ENCODE peak calls at places on chromosome 6, in five cellular contexts. L, D, R, A and F are unnamed samples.

GRCh38 chr6:88177961-88178464 is 11.9 kb upstream of the CNR1 start:
- DNase-seq in R (no peak), D (no peak), A (no peak), L (no peak), F (no peak)

GRCh38 chr6:752438-752837 is 59.5 kb upstream of the EXOC2 start:
- DNase-seq in A (no peak), L (no peak), R (no peak), D (no peak), F (no peak)

GRCh38 chr6:42692151-42692911 is 30.1 kb downstream of the PRPH2 start:
- DNase-seq in R (peak; percentile 54), D (no peak), A (no peak), L (no peak), F (no peak)

GRCh38 chr6:37083243-37084138 is 78.0 kb downstream of the FGD2 start:
- DNase-seq in D (no peak), L (no peak), R (peak; percentile 89), A (peak; percentile 86), F (peak; percentile 81)

GRCh38 chr6:168009331-168009730 is 11.9 kb downstream of the KIF25 start:
- DNase-seq in D (no peak), A (no peak), R (no peak), L (no peak), F (no peak)

GRCh38 chr6:57013501-57013900 is 33.0 kb upstream of the KIAA1586 start:
- DNase-seq in L (no peak), A (no peak), D (no peak), R (no peak), F (no peak)

GRCh38 chr6:160949531-160949930 is 42.0 kb upstream of the MAP3K4 start:
- DNase-seq in A (no peak), D (no peak), L (no peak), R (no peak), F (no peak)

GRCh38 chr6:43990275-43990626 is 137.0 kb downstream of the MRPL14 start:
- DNase-seq in R (no peak), L (no peak), D (no peak), A (no peak), F (no peak)

GRCh38 chr6:12097791-12098190 is 85.7 kb downstream of the HIVEP1 start:
- DNase-seq in D (no peak), L (no peak), A (no peak), R (no peak), F (no peak)

GRCh38 chr6:122116912-122117663 is 282.4 kb upstream of the HSF2 start:
- DNase-seq in D (no peak), R (no peak), A (no peak), L (no peak), F (no peak)

GRCh38 chr6:140773276-140773675 is 1359.4 kb upstream of the GJE1 start:
- DNase-seq in D (no peak), A (no peak), L (no peak), R (no peak), F (no peak)

GRCh38 chr6:150377211-150377781 is 8.5 kb downstream of the IYD start:
- DNase-seq in R (no peak), D (no peak), A (no peak), L (no peak), F (no peak)

GRCh38 chr6:4567141-4567540 is 209.1 kb upstream of the CDYL start:
- DNase-seq in R (no peak), A (no peak), L (no peak), D (no peak), F (no peak)

GRCh38 chr6:142384455-142385332 is 82.9 kb downstream of the ADGRG6 start:
- DNase-seq in D (no peak), A (no peak), R (no peak), L (no peak), F (no peak)

GRCh38 chr6:150252714-150253444 is 110.0 kb downstream of the PPP1R14C start:
- DNase-seq in D (no peak), R (no peak), L (no peak), A (no peak), F (no peak)

GRCh38 chr6:22149501-22150490 is 147.0 kb downstream of the PRL start:
- DNase-seq in L (no peak), A (no peak), R (no peak), D (no peak), F (no peak)

GRCh38 chr6:40634429-40634828 is 47.3 kb upstream of the LRFN2 start:
- DNase-seq in D (no peak), R (no peak), A (no peak), L (no peak), F (no peak)

GRCh38 chr6:129269076-129269475 is 386.1 kb downstream of the LAMA2 start:
- DNase-seq in L (no peak), D (no peak), A (no peak), R (no peak), F (no peak)

GRCh38 chr6:138688580-138688979 is 85.0 kb upstream of the CCDC28A start:
- DNase-seq in D (no peak), L (no peak), A (no peak), R (no peak), F (no peak)

GRCh38 chr6:88823998-88824397 is 139.4 kb downstream of the RNGTT start:
- DNase-seq in R (no peak), D (no peak), L (no peak), A (no peak), F (no peak)

GRCh38 chr6:110877569-110877968 is 3.0 kb downstream of the AMD1 start:
- DNase-seq in R (no peak), D (no peak), A (no peak), L (no peak), F (no peak)

GRCh38 chr6:12136905-12137304 is 124.8 kb downstream of the HIVEP1 start:
- DNase-seq in A (no peak), L (no peak), R (no peak), D (no peak), F (no peak)

GRCh38 chr6:67361264-67361663 is 1273.8 kb upstream of the ADGRB3 start:
- DNase-seq in L (no peak), D (no peak), R (no peak), A (no peak), F (no peak)

GRCh38 chr6:90369024-90369519 is 72.4 kb upstream of the BACH2 start:
- DNase-seq in L (no peak), R (peak; percentile 81), A (no peak), D (peak; percentile 78), F (no peak)

GRCh38 chr6:27650620-27651370 is 177.9 kb upstream of the ZNF184 start:
- DNase-seq in A (no peak), L (no peak), R (no peak), D (no peak), F (no peak)

GRCh38 chr6:12340488-12340818 is 50.3 kb downstream of the EDN1 start:
- DNase-seq in A (no peak), R (no peak), D (no peak), L (no peak), F (no peak)

GRCh38 chr6:109690373-109690739 is 646 bp downstream of the AK9 start:
- DNase-seq in D (no peak), A (peak; percentile 72), L (peak; percentile 52), R (no peak), F (peak; percentile 93)

DNA sequence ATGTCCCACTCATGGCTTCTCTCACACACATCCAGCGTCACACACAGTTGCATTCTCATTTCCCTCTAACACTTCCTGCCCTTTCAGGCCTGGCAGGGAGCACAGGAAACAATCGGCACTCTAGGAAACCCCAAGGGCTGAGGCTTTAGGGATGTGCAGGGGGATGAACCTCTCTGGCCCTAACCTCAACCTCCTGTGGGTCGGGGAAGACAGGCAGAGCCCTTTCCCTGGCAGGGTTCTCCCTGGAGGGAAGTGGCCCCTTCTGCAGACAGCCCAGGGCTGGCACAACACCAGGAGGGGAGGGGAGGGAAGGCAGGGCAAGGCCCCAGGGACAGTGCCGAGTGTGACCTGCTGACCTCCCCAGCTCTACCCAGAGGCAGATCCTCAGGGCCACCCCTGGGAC is 2.7 kb downstream of the TEAD3 start:
- DNase-seq in D (no peak), L (no peak), A (no peak), R (no peak), F (no peak)
- H3K4me1 ChIP-seq in D (peaks cover 31% of the 10 kb centered on the region), L (peaks cover 10% of the 10 kb centered on the region), A (peaks cover 53% of the 10 kb centered on the region), R (peaks cover 83% of the 10 kb centered on the region), F (peaks cover 70% of the 10 kb centered on the region)

GRCh38 chr6:13431861-13432465 is 55.4 kb downstream of the GFOD1 start:
- DNase-seq in L (no peak), R (no peak), A (no peak), D (no peak), F (no peak)

GRCh38 chr6:13428528-13429405 is 58.6 kb downstream of the GFOD1 start:
- DNase-seq in A (no peak), D (no peak), R (no peak), L (no peak), F (no peak)

GRCh38 chr6:13429406-13429753 is 58.0 kb downstream of the GFOD1 start:
- DNase-seq in R (no peak), L (no peak), A (no peak), D (no peak), F (no peak)

GRCh38 chr6:13432526-13433218 is 54.7 kb downstream of the GFOD1 start:
- DNase-seq in D (no peak), A (no peak), L (no peak), R (no peak), F (no peak)

DNA sequence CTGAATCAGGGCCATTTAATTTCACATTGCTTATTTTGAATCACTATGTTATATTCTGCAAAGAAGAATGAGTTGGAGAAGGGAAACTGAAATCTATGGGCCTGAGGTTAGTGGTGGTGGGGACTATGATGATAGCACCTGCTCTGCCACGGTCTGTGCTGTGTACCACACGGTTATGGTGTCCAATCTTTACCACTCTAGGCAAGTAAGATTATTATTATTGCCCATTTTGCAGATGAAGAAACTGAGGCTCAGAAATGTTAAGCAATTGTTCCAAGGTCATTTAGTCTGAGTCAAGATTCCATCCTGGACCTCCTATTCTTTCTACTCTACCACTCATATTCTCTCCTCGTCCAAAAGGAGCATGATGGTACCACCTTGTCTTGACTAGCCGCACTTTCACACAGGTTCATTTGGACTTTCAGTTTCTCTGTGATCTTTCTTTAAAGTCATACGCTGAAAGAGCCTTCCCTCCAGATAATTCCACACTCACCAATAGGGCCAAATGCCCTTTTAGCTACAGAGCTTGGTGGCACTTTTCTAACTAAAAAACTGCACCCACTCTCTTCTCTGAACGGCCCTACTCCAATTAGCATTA is 56.2 kb downstream of the GFOD1 start:
- DNase-seq in A (no peak), R (no peak), D (no peak), L (no peak), F (no peak)
- H3K27ac ChIP-seq in A (no peak overlapping the region), R (peak overlapping the region; percentile 91), D (no peak overlapping the region), L (no peak overlapping the region), F (no peak overlapping the region)

DNA sequence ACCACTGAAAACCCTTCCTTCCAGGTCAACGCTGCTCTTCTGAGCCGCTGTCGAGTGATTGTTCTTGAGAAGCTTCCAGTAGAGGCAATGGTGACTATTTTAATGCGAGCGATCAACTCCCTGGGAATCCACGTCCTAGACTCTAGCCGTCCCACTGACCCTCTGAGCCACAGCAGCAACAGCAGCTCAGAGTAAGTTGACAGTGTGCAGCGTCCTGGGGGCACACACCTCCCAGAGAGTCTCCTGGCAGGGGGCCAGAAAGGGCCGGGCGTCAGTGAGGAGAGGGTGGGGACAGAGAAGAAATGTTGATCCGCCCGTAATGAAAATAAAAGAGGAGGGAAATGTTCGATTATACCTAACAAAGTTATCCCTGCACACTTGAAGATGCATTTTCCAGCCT is 5.0 kb downstream of the WRNIP1 start:
- DNase-seq in D (no peak), A (peak; percentile 85), L (no peak), R (no peak), F (no peak)
- H3K4me1 ChIP-seq in D (peaks cover 13% of the 10 kb centered on the region), A (peaks cover 28% of the 10 kb centered on the region), L (peaks cover 27% of the 10 kb centered on the region), R (peaks cover 65% of the 10 kb centered on the region), F (peaks cover 49% of the 10 kb centered on the region)

DNA sequence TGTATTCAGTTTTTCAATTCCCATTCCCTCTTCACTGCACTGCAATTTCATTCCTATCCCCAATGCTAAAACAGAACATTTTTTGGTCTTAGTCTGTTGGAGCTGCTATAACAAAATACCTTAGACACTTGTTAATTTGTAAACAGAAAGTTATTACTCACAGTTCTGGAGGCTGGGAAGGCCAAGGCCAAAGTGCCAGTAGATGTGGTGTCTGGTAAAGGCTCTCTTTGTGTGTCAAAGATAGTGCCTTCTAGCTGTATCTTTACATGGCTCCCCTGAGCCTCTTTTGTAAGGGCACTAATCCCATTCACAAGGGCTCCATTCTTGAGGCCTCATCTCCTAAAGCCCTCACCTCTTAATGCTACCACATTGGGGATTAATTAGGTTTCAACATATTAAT is 40.0 kb downstream of the PHIP start:
- DNase-seq in A (no peak), R (no peak), D (no peak), L (no peak), F (no peak)
- H3K27ac ChIP-seq in A (no peak overlapping the region), R (no peak overlapping the region), D (no peak overlapping the region), L (no peak overlapping the region), F (no peak overlapping the region)